ENCODE peak calls at places on chromosomes 12 and 14, in eight cellular contexts. One of them, this sample, is unnamed.

GRCh38 chr12:127077262-127078045 is 1189.5 kb upstream of the TMEM132C start:
- DNase-seq in ovary: no peak
- DNase-seq in transverse colon: no peak
- DNase-seq in right lobe of liver: no peak
- DNase-seq in uterus: no peak
- DNase-seq in testis: no peak
- DNase-seq in prostate gland: no peak
- DNase-seq in A549: no peak
- DNase-seq in this sample: no peak

GRCh38 chr12:2393996-2394395 is 341.2 kb downstream of the CACNA1C start:
- DNase-seq in ovary: no peak
- DNase-seq in transverse colon: no peak
- DNase-seq in right lobe of liver: no peak
- DNase-seq in uterus: no peak
- DNase-seq in testis: no peak
- DNase-seq in prostate gland: no peak
- DNase-seq in A549: no peak
- DNase-seq in this sample: no peak

GRCh38 chr12:45234134-45234865 is 18.4 kb downstream of the ANO6 start:
- DNase-seq in ovary: peak
- DNase-seq in transverse colon: no peak
- DNase-seq in right lobe of liver: no peak
- DNase-seq in uterus: peak
- DNase-seq in testis: no peak
- DNase-seq in prostate gland: peak
- DNase-seq in A549: peak
- DNase-seq in this sample: peak

GRCh38 chr14:53450871-53451270 is 297.7 kb upstream of the DDHD1 start:
- DNase-seq in ovary: no peak
- DNase-seq in transverse colon: peak
- DNase-seq in right lobe of liver: no peak
- DNase-seq in uterus: no peak
- DNase-seq in testis: no peak
- DNase-seq in prostate gland: peak
- DNase-seq in A549: no peak
- DNase-seq in this sample: no peak

GRCh38 chr14:55131782-55132181 is 2.7 kb downstream of the LGALS3 start:
- DNase-seq in ovary: no peak
- DNase-seq in transverse colon: peak
- DNase-seq in right lobe of liver: no peak
- DNase-seq in uterus: no peak
- DNase-seq in testis: no peak
- DNase-seq in prostate gland: no peak
- DNase-seq in A549: no peak
- DNase-seq in this sample: no peak

GRCh38 chr14:74400328-74400727 is 25.7 kb downstream of the SYNDIG1L start:
- DNase-seq in ovary: no peak
- DNase-seq in transverse colon: no peak
- DNase-seq in right lobe of liver: no peak
- DNase-seq in uterus: no peak
- DNase-seq in testis: no peak
- DNase-seq in prostate gland: no peak
- DNase-seq in A549: peak
- DNase-seq in this sample: no peak

GRCh38 chr12:93957870-93958269 is 190.5 kb upstream of the PLXNC1 start:
- DNase-seq in ovary: no peak
- DNase-seq in transverse colon: no peak
- DNase-seq in right lobe of liver: no peak
- DNase-seq in uterus: no peak
- DNase-seq in testis: no peak
- DNase-seq in prostate gland: no peak
- DNase-seq in A549: no peak
- DNase-seq in this sample: no peak

GRCh38 chr12:127556487-127556886 is 710.5 kb upstream of the TMEM132C start:
- DNase-seq in ovary: no peak
- DNase-seq in transverse colon: no peak
- DNase-seq in right lobe of liver: no peak
- DNase-seq in uterus: no peak
- DNase-seq in testis: no peak
- DNase-seq in prostate gland: no peak
- DNase-seq in A549: no peak
- DNase-seq in this sample: no peak

GRCh38 chr14:75995372-75996041 is 9.9 kb downstream of the IFT43 start:
- DNase-seq in ovary: peak
- DNase-seq in transverse colon: peak
- DNase-seq in right lobe of liver: no peak
- DNase-seq in uterus: peak
- DNase-seq in testis: peak
- DNase-seq in prostate gland: no peak
- DNase-seq in A549: no peak
- DNase-seq in this sample: no peak

GRCh38 chr12:12201274-12201758 is 65.5 kb downstream of the LRP6 start:
- DNase-seq in ovary: no peak
- DNase-seq in transverse colon: no peak
- DNase-seq in right lobe of liver: no peak
- DNase-seq in uterus: no peak
- DNase-seq in testis: no peak
- DNase-seq in prostate gland: no peak
- DNase-seq in A549: no peak
- DNase-seq in this sample: no peak

GRCh38 chr14:62778847-62779246 is 266.4 kb downstream of the KCNH5 start:
- DNase-seq in ovary: no peak
- DNase-seq in transverse colon: no peak
- DNase-seq in right lobe of liver: no peak
- DNase-seq in uterus: no peak
- DNase-seq in testis: no peak
- DNase-seq in prostate gland: no peak
- DNase-seq in A549: no peak
- DNase-seq in this sample: no peak
- H3K27ac ChIP-seq in ovary: no peak
- H3K27ac ChIP-seq in transverse colon: no peak
- H3K27ac ChIP-seq in right lobe of liver: no peak
- H3K27ac ChIP-seq in uterus: no peak
- H3K27ac ChIP-seq in testis: no peak
- H3K27ac ChIP-seq in prostate gland: no peak
- H3K27ac ChIP-seq in A549: no peak
- H3K27ac ChIP-seq in this sample: no peak

DNA sequence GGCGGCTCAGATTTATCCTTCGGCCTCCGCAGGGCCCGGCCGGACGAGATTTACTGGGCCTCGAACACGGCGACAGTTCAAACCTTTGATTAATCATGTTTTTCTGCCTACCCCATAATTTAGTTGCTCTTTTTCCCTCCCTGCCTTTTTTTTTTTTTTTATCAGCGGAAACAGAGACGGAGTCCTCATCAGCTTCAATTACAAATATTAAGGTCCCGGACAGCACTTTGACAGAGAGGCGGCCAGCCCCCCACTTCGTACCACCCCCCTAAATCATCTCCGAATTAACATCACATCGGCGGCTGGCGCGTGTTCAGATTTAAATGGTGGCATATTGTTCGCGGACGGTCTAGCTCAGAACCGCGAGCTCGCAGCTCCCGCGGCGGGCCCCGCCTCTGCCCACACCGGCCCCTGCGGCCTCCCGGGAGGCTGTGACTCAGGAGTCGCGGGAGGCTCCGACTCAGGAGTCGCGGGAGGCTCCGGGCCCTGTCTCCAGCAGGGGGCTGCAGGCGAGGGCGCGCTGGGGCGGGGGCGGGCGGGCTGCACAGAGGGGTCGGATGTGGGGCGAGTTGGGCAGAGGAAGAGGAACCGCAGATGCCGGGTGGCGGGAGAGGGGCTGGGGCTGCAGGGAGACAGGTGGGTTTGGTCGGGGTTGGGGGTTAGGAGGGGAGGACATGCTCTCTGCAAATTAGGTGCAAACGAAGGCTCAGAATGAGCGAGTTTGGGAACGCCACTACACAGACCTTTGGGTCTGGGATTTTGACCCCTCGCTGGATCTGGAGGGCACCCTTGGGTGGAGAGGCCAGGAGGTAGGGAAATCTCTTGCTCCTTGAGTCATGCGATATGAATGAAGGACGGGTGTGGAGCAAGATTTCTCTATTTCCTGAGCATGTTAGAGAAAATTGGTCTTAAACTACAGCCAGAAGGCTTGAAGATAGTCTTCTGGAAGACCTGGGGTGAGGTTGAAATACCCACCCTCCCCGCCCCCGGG is 19.6 kb upstream of the ATP5MC2 start:
- DNase-seq in ovary: no peak
- DNase-seq in transverse colon: peak
- DNase-seq in right lobe of liver: peak
- DNase-seq in uterus: no peak
- DNase-seq in testis: no peak
- DNase-seq in prostate gland: no peak
- DNase-seq in A549: peak
- DNase-seq in this sample: no peak
- TF ChIP-seq CTCF in ovary: no peak
- TF ChIP-seq CTCF in transverse colon: no peak
- TF ChIP-seq CTCF in right lobe of liver: no peak
- TF ChIP-seq CTCF in uterus: no peak
- TF ChIP-seq CTCF in testis: no peak
- TF ChIP-seq CTCF in prostate gland: no peak
- TF ChIP-seq CTCF in A549: no peak
- TF ChIP-seq CTCF in this sample: no peak

GRCh38 chr12:123972448-123973401 is at the start of the genes CCDC92 and ZNF664:
- DNase-seq in ovary: peak
- DNase-seq in transverse colon: peak
- DNase-seq in right lobe of liver: peak
- DNase-seq in uterus: peak
- DNase-seq in testis: peak
- DNase-seq in prostate gland: peak
- DNase-seq in A549: peak
- DNase-seq in this sample: peak
- TF ChIP-seq POLR2A in ovary: peak
- TF ChIP-seq POLR2A in transverse colon: peak
- TF ChIP-seq POLR2A in right lobe of liver: peak
- TF ChIP-seq POLR2A in uterus: peak
- TF ChIP-seq POLR2A in testis: no peak
- TF ChIP-seq POLR2A in prostate gland: peak
- TF ChIP-seq POLR2A in A549: peak
- TF ChIP-seq POLR2A in this sample: peak

GRCh38 chr12:98492580-98493140 is 22.7 kb upstream of the TMPO start:
- DNase-seq in ovary: no peak
- DNase-seq in transverse colon: no peak
- DNase-seq in right lobe of liver: peak
- DNase-seq in uterus: no peak
- DNase-seq in testis: no peak
- DNase-seq in prostate gland: no peak
- DNase-seq in A549: no peak
- DNase-seq in this sample: peak
- H3K27ac ChIP-seq in ovary: no peak
- H3K27ac ChIP-seq in transverse colon: no peak
- H3K27ac ChIP-seq in right lobe of liver: peak
- H3K27ac ChIP-seq in uterus: no peak
- H3K27ac ChIP-seq in testis: no peak
- H3K27ac ChIP-seq in prostate gland: no peak
- H3K27ac ChIP-seq in A549: no peak
- H3K27ac ChIP-seq in this sample: peak

This sample was measured in adrenal gland.